ENCODE peak calls at places on chromosomes 11 and 22, in nine cellular contexts. F, S, W, D, P, Y, V, A and O are unnamed samples.

GRCh38 chr22:46561435-46561905 is 24.1 kb upstream of the CELSR1 start:
- DNase-seq in F (no peak), S (no peak), W (peak), D (no peak), P (no peak), Y (no peak), V (no peak), A (peak), O (no peak)

GRCh38 chr22:44591146-44591790 is 93.2 kb upstream of the RTL6 start:
- DNase-seq in F (no peak), S (no peak), W (no peak), D (no peak), P (no peak), Y (no peak), V (no peak), A (no peak), O (no peak)

GRCh38 chr11:58788355-58789023 is 56.0 kb downstream of the GLYATL2 start:
- DNase-seq in F (no peak), S (no peak), W (no peak), D (peak), P (peak), Y (no peak), V (peak), A (peak), O (peak)

GRCh38 chr11:124942446-124943202 is 6.8 kb upstream of the HEPACAM start:
- DNase-seq in F (no peak), S (no peak), W (no peak), D (no peak), P (no peak), Y (no peak), V (no peak), A (no peak), O (no peak)

GRCh38 chr22:37370306-37370979 is 56.8 kb downstream of the ELFN2 start:
- DNase-seq in F (no peak), S (peak), W (peak), D (no peak), P (no peak), Y (no peak), V (no peak), A (no peak), O (peak)

GRCh38 chr11:61298663-61299244 is 3.6 kb upstream of the VWCE start:
- DNase-seq in F (no peak), S (no peak), W (no peak), D (no peak), P (no peak), Y (no peak), V (peak), A (no peak), O (no peak)

GRCh38 chr22:35399114-35399677 is 744 bp upstream of the MCM5 start:
- DNase-seq in F (no peak), S (no peak), W (no peak), D (no peak), P (no peak), Y (no peak), V (no peak), A (peak), O (peak)

GRCh38 chr11:61119055-61119454 is 16.8 kb downstream of the CD5 start:
- DNase-seq in F (no peak), S (no peak), W (no peak), D (no peak), P (no peak), Y (no peak), V (no peak), A (no peak), O (no peak)

GRCh38 chr22:31926969-31927368 is 17.4 kb upstream of the YWHAH start:
- DNase-seq in F (peak), S (no peak), W (no peak), D (no peak), P (no peak), Y (no peak), V (no peak), A (peak), O (no peak)

GRCh38 chr22:33110562-33111163 is 52.5 kb upstream of the SYN3 start:
- DNase-seq in F (peak), S (no peak), W (no peak), D (no peak), P (no peak), Y (no peak), V (no peak), A (no peak), O (no peak)

GRCh38 chr11:128684582-128685382 is 9.1 kb upstream of the FLI1 start:
- DNase-seq in F (no peak), S (no peak), W (peak), D (no peak), P (no peak), Y (no peak), V (no peak), A (peak), O (no peak)

GRCh38 chr11:66958956-66959274 is 732 bp upstream of the PC start:
- DNase-seq in F (no peak), S (no peak), W (no peak), D (no peak), P (no peak), Y (no peak), V (no peak), A (no peak), O (no peak)

GRCh38 chr22:33105501-33105911 is 47.3 kb upstream of the SYN3 start:
- DNase-seq in F (peak), S (no peak), W (no peak), D (peak), P (no peak), Y (no peak), V (peak), A (no peak), O (no peak)

GRCh38 chr22:45867118-45867905 is 109.7 kb downstream of the WNT7B start:
- DNase-seq in F (no peak), S (no peak), W (peak), D (peak), P (no peak), Y (peak), V (peak), A (peak), O (peak)

GRCh38 chr11:4125141-4125540 is 30.5 kb downstream of the RRM1 start:
- DNase-seq in F (no peak), S (no peak), W (no peak), D (peak), P (no peak), Y (no peak), V (no peak), A (no peak), O (no peak)

GRCh38 chr11:103581680-103582265 is 454.7 kb upstream of the DDI1 start:
- DNase-seq in F (no peak), S (no peak), W (no peak), D (no peak), P (no peak), Y (no peak), V (peak), A (no peak), O (no peak)

GRCh38 chr11:75492181-75492820 is 33.4 kb downstream of the GDPD5 start:
- DNase-seq in F (no peak), S (no peak), W (no peak), D (no peak), P (peak), Y (no peak), V (no peak), A (peak), O (no peak)

GRCh38 chr11:129324533-129325175 is 51.0 kb upstream of the BARX2 start:
- DNase-seq in F (no peak), S (no peak), W (no peak), D (peak), P (no peak), Y (no peak), V (peak), A (peak), O (peak)

GRCh38 chr11:82865841-82866240 is 34.4 kb downstream of the PRCP start:
- DNase-seq in F (no peak), S (no peak), W (no peak), D (no peak), P (no peak), Y (no peak), V (no peak), A (no peak), O (no peak)

GRCh38 chr11:128908391-128909246 is 17.5 kb downstream of the KCNJ5 start:
- DNase-seq in F (no peak), S (no peak), W (peak), D (peak), P (no peak), Y (no peak), V (peak), A (no peak), O (peak)

GRCh38 chr11:102346748-102347525 is at the start of gene BIRC2:
- DNase-seq in F (peak), S (peak), W (peak), D (peak), P (peak), Y (peak), V (peak), A (peak), O (peak)
- TF ChIP-seq CTCF in F (peak), S (peak), W (peak), D (peak), P (peak), Y (peak), V (peak), A (peak), O (peak)

GRCh38 chr22:28920757-28921584 is 37.6 kb downstream of the ZNRF3 start:
- DNase-seq in F (no peak), S (no peak), W (no peak), D (no peak), P (no peak), Y (no peak), V (no peak), A (no peak), O (no peak)

GRCh38 chr22:28923826-28924732 is 40.7 kb downstream of the ZNRF3 start:
- DNase-seq in F (peak), S (no peak), W (peak), D (no peak), P (no peak), Y (no peak), V (peak), A (no peak), O (peak)

GRCh38 chr22:28921585-28921879 is 38.2 kb downstream of the ZNRF3 start:
- DNase-seq in F (no peak), S (no peak), W (no peak), D (no peak), P (no peak), Y (no peak), V (no peak), A (no peak), O (no peak)

GRCh38 chr22:28925916-28926315 is 42.5 kb downstream of the ZNRF3 start:
- DNase-seq in F (no peak), S (no peak), W (no peak), D (no peak), P (no peak), Y (no peak), V (no peak), A (peak), O (no peak)

DNA sequence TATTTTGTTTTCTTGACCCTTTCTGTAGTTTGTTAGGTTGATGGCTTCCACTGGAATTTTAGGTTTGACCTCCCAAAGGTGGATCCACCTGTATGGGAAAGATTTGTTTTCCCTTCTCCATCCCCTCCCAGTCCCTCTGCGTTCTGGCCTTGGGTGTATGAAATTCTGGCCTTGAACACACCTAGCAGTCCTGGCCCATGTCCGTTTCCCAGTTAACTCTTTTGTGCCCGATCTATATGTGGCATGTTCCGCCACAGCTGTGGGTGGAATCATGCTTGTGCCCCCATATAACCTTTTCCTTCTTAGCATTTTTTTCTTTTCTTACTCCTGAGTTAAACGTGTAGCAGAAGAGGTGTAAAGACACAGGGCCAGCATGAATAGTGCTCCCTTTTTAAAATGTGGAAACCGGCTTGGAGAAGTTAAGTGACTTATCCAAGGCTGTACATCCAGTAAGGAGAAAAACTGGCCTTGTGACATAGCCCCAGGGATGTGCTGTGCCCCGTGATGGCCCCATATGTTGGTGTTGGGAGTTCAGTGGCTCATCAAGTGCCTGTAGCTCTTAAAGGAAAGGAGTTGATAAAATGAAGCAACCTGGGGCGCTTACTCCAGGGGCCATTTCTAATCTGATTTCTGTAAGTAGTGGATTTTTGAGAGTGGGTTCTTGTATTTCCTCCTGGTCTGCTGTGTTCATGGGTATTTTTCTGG is 39.3 kb downstream of the ZNRF3 start:
- DNase-seq in F (no peak), S (no peak), W (no peak), D (no peak), P (no peak), Y (no peak), V (no peak), A (no peak), O (peak)
- H3K27ac ChIP-seq in F (peak), S (peak), W (no peak), D (no peak), P (no peak), Y (no peak), V (no peak), A (no peak), O (no peak)

GRCh38 chr22:49923445-49923844 is 5.0 kb downstream of the CRELD2 start:
- DNase-seq in F (no peak), S (no peak), W (no peak), D (peak), P (no peak), Y (no peak), V (no peak), A (no peak), O (no peak)
- TF ChIP-seq CTCF in F (no peak), S (no peak), W (no peak), D (peak), P (no peak), Y (peak), V (peak), A (peak), O (no peak)

DNA sequence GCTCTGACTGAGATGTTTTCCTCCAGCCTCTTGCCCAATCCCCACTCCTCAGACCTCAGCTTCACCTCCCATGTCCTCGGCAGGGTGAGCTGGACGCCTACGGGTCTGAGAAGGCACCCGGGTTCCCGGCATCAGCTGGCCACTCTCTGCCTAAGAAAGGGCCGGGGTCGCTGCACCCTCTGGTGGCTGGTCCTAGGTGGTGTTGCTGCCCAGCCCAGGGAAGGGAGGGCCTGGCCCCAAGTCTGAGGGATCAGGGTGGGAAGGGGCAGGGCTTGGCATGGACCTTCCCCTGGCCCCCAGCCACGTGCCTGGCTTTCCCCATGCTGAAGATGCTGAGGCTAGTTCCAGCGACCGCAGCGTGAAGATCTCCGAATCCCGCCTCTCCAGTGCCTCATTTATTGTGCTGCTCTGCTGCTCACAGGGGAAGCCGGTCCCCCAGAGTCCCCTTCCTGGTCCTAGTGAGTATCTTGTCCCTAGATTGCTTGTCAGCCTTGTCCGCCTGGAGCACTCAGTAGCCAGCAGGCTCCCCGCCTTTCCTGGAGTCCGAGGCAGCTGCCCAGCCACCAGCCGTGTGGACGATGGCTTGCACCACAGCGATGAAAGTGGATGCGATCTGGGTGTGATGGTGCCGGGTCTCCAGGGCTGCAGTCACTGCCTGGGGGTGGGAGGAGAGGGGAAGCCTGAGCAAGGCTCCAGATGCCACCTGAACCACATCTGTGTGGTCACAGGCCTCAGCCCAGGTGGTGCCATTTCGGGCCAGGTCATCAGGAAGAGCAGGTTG is 2.9 kb upstream of the GGT5 start:
- DNase-seq in F (peak), S (peak), W (peak), D (peak), P (peak), Y (peak), V (peak), A (peak), O (peak)
- H3K27ac ChIP-seq in F (peak), S (peak), W (peak), D (peak), P (no peak), Y (peak), V (peak), A (no peak), O (peak)